ENCODE peak calls at places on chromosomes 3 and 15, in seven cellular contexts. V is heart left ventricle; C is stimulated activated CD4-positive, alpha-beta T cell treated with anti-CD3 and anti-CD28 coated beads, Interleukin-1b, Interleukin-23, amount 100 ng/mL, for 1 hour; P is NCI-H1105; F is uterus; N is aorta; J is AG20443. K is an unnamed sample.

GRCh38 chr3:170405101-170405500 is 13.6 kb upstream of the CLDN11 start:
- DNase-seq in P (no peak), N (no peak), V (no peak), C (no peak), J (no peak), F (no peak), K (no peak)

GRCh38 chr3:152269423-152270144 is 855 bp downstream of the MBNL1 start:
- DNase-seq in F (peak), P (peak), V (peak), J (peak), N (peak), C (no peak), K (no peak)

GRCh38 chr3:114608293-114608692 is 314.5 kb downstream of the TIGIT start:
- DNase-seq in N (no peak), J (peak), C (no peak), P (no peak), V (no peak), F (no peak), K (no peak)

GRCh38 chr3:51374456-51374855 is 10.6 kb upstream of the MANF start:
- DNase-seq in J (no peak), F (no peak), C (no peak), V (no peak), P (no peak), N (peak), K (no peak)

GRCh38 chr15:101625169-101625568 is 27.0 kb downstream of the TM2D3 start:
- DNase-seq in N (no peak), C (no peak), F (no peak), J (no peak), V (no peak), P (no peak), K (no peak)

GRCh38 chr3:56917740-56918568 is 116.2 kb upstream of the ARHGEF3 start:
- DNase-seq in J (no peak), C (no peak), V (no peak), N (no peak), P (no peak), F (no peak), K (no peak)

GRCh38 chr3:107377151-107377550 is at the start of gene CCDC54:
- DNase-seq in V (no peak), C (no peak), N (no peak), P (no peak), J (no peak), F (no peak), K (no peak)

GRCh38 chr3:9779197-9779596 is 9.4 kb upstream of the CAMK1 start:
- DNase-seq in F (no peak), C (no peak), P (no peak), J (no peak), N (no peak), V (no peak), K (no peak)

GRCh38 chr3:20574746-20575145 is 388.7 kb upstream of the SGO1 start:
- DNase-seq in N (no peak), J (peak), V (no peak), C (no peak), F (no peak), P (no peak), K (no peak)